ENCODE peak calls at places on chromosomes 12 and 14, in nine cellular contexts. One of them, this sample, is unnamed.

GRCh38 chr12:50257226-50258166 is 25.8 kb downstream of the LIMA1 start:
- DNase-seq in HFFc6: peak; percentile 51
- DNase-seq in left lung: no peak
- DNase-seq in MCF 10A: peak; percentile 56
- DNase-seq in stomach: no peak
- DNase-seq in PC-3: peak; percentile 65
- DNase-seq in endothelial cell: no peak
- DNase-seq in mesothelial cell of epicardium: no peak
- DNase-seq in uterus: no peak
- DNase-seq in this sample: no peak

GRCh38 chr12:56948881-56949280 is 8.5 kb downstream of the RDH16 start:
- DNase-seq in HFFc6: no peak
- DNase-seq in left lung: no peak
- DNase-seq in MCF 10A: no peak
- DNase-seq in stomach: no peak
- DNase-seq in PC-3: no peak
- DNase-seq in endothelial cell: no peak
- DNase-seq in mesothelial cell of epicardium: no peak
- DNase-seq in uterus: no peak
- DNase-seq in this sample: no peak

GRCh38 chr12:84619053-84619452 is 293.5 kb downstream of the SLC6A15 start:
- DNase-seq in HFFc6: no peak
- DNase-seq in left lung: no peak
- DNase-seq in MCF 10A: no peak
- DNase-seq in stomach: no peak
- DNase-seq in PC-3: peak; percentile 37
- DNase-seq in endothelial cell: no peak
- DNase-seq in mesothelial cell of epicardium: no peak
- DNase-seq in uterus: no peak
- DNase-seq in this sample: no peak

GRCh38 chr14:105275267-105275946 is 25.4 kb downstream of the BRF1 start:
- DNase-seq in HFFc6: peak; percentile 39
- DNase-seq in left lung: no peak
- DNase-seq in MCF 10A: no peak
- DNase-seq in stomach: no peak
- DNase-seq in PC-3: no peak
- DNase-seq in endothelial cell: no peak
- DNase-seq in mesothelial cell of epicardium: no peak
- DNase-seq in uterus: no peak
- DNase-seq in this sample: no peak

GRCh38 chr14:73248294-73248868 is 11.1 kb downstream of the PAPLN start:
- DNase-seq in HFFc6: peak; percentile 25
- DNase-seq in left lung: no peak
- DNase-seq in MCF 10A: no peak
- DNase-seq in stomach: no peak
- DNase-seq in PC-3: peak; percentile 49
- DNase-seq in endothelial cell: no peak
- DNase-seq in mesothelial cell of epicardium: no peak
- DNase-seq in uterus: no peak
- DNase-seq in this sample: no peak

GRCh38 chr12:27595231-27595642 is 71.2 kb downstream of the PPFIBP1 start:
- DNase-seq in HFFc6: peak; percentile 93
- DNase-seq in left lung: no peak
- DNase-seq in MCF 10A: no peak
- DNase-seq in stomach: no peak
- DNase-seq in PC-3: peak; percentile 30
- DNase-seq in endothelial cell: no peak
- DNase-seq in mesothelial cell of epicardium: no peak
- DNase-seq in uterus: peak; percentile 45
- DNase-seq in this sample: no peak

GRCh38 chr12:5960783-5961182 is 15.7 kb upstream of the ANO2 start:
- DNase-seq in HFFc6: no peak
- DNase-seq in left lung: no peak
- DNase-seq in MCF 10A: no peak
- DNase-seq in stomach: no peak
- DNase-seq in PC-3: no peak
- DNase-seq in endothelial cell: no peak
- DNase-seq in mesothelial cell of epicardium: no peak
- DNase-seq in uterus: no peak
- DNase-seq in this sample: no peak

GRCh38 chr14:86057018-86057667 is 527.2 kb downstream of the FLRT2 start:
- DNase-seq in HFFc6: peak; percentile 9
- DNase-seq in left lung: no peak
- DNase-seq in MCF 10A: peak; percentile 55
- DNase-seq in stomach: no peak
- DNase-seq in PC-3: peak; percentile 36
- DNase-seq in endothelial cell: peak; percentile 30
- DNase-seq in mesothelial cell of epicardium: no peak
- DNase-seq in uterus: no peak
- DNase-seq in this sample: no peak

DNA sequence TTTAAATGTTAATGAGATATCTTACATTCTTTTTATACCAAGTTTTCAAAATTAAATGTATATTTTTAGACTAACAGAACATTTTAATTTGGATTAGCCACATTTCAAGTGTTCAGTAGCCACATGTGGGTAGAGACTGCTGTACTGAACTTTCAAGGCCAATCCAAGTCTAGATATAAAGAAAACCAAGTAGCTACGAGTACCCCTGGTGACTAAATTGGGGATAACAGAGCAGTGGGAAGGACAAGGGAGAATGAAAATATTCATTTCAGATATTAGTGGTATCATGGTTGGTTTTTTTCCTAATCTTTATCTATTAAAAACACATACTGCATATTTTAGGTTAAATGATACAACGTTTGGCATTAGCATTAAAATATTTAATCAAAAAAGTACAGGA is 69.4 kb upstream of the RHOJ start:
- DNase-seq in HFFc6: no peak
- DNase-seq in left lung: no peak
- DNase-seq in MCF 10A: peak; percentile 40
- DNase-seq in stomach: no peak
- DNase-seq in PC-3: peak; percentile 48
- DNase-seq in endothelial cell: no peak
- DNase-seq in mesothelial cell of epicardium: no peak
- DNase-seq in uterus: no peak
- DNase-seq in this sample: no peak
- TF ChIP-seq CTCF in HFFc6: no peak
- TF ChIP-seq CTCF in left lung: no peak
- TF ChIP-seq CTCF in MCF 10A: peak; percentile 17
- TF ChIP-seq CTCF in stomach: no peak
- TF ChIP-seq CTCF in PC-3: peak; percentile 58
- TF ChIP-seq CTCF in endothelial cell: peak; percentile 46
- TF ChIP-seq CTCF in mesothelial cell of epicardium: peak; percentile 44
- TF ChIP-seq CTCF in uterus: no peak
- TF ChIP-seq CTCF in this sample: no peak

GRCh38 chr12:1644523-1645438 is 15.8 kb downstream of the WNT5B start:
- DNase-seq in HFFc6: peak; percentile 84
- DNase-seq in left lung: peak; percentile 84
- DNase-seq in MCF 10A: peak; percentile 32
- DNase-seq in stomach: peak; percentile 80
- DNase-seq in PC-3: no peak
- DNase-seq in endothelial cell: no peak
- DNase-seq in mesothelial cell of epicardium: no peak
- DNase-seq in uterus: peak; percentile 82
- DNase-seq in this sample: no peak
- TF ChIP-seq CTCF in HFFc6: no peak
- TF ChIP-seq CTCF in left lung: no peak
- TF ChIP-seq CTCF in MCF 10A: no peak
- TF ChIP-seq CTCF in stomach: no peak
- TF ChIP-seq CTCF in PC-3: no peak
- TF ChIP-seq CTCF in endothelial cell: no peak
- TF ChIP-seq CTCF in mesothelial cell of epicardium: no peak
- TF ChIP-seq CTCF in uterus: no peak
- TF ChIP-seq CTCF in this sample: no peak

GRCh38 chr12:6961695-6962284 is 8.7 kb downstream of the PHB2 start:
- DNase-seq in HFFc6: peak; percentile 45
- DNase-seq in left lung: peak; percentile 87
- DNase-seq in MCF 10A: peak; percentile 83
- DNase-seq in stomach: peak; percentile 75
- DNase-seq in PC-3: peak; percentile 61
- DNase-seq in endothelial cell: peak; percentile 57
- DNase-seq in mesothelial cell of epicardium: no peak
- DNase-seq in uterus: peak; percentile 68
- DNase-seq in this sample: peak; percentile 72
- TF ChIP-seq CTCF in HFFc6: peak; percentile 71
- TF ChIP-seq CTCF in left lung: no peak
- TF ChIP-seq CTCF in MCF 10A: peak; percentile 53
- TF ChIP-seq CTCF in stomach: no peak
- TF ChIP-seq CTCF in PC-3: peak; percentile 63
- TF ChIP-seq CTCF in endothelial cell: no peak
- TF ChIP-seq CTCF in mesothelial cell of epicardium: peak; percentile 44
- TF ChIP-seq CTCF in uterus: peak; percentile 31
- TF ChIP-seq CTCF in this sample: peak; percentile 12

DNA sequence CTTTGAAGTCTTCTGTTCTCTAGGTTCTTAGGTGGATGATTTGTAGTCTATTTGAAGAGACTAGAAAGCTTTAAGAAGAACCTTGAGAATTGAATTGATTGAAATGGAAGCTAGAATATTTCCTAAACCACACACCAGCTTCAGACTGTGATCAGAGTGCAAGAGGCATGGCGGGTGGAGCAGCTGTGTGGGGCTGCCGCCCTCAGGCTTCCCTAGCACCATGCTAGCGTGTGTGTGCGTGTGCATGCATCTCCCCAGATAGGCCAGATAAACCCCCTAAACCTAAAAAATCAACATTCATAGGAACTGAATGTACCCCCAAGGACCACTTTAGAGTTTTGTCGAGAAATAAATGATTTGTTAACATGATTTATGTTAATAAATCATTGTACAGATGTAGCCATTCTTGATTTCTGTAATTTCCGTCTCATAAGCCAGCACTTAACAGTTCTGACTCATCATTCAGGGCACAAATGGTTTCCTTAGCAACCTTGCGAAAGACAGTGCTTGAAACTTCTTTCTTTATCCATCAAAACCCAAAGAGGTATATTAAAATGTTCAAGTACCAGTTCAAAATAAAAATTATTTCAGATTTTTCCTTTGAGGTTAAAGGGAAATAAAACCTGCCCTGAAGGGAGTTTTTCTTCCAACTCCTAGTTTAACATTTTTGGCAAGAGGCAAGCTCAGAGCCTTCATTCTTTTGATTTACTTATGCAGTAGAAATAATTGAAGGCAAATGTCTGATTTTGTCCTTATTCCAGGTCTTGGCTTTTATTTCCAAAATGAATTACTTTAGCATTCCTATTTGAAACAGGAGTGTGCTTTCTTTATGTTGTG is 206.2 kb upstream of the RGS6 start:
- DNase-seq in HFFc6: peak; percentile 72
- DNase-seq in left lung: no peak
- DNase-seq in MCF 10A: peak; percentile 79
- DNase-seq in stomach: no peak
- DNase-seq in PC-3: peak; percentile 34
- DNase-seq in endothelial cell: no peak
- DNase-seq in mesothelial cell of epicardium: no peak
- DNase-seq in uterus: no peak
- DNase-seq in this sample: no peak
- TF ChIP-seq CTCF in HFFc6: no peak
- TF ChIP-seq CTCF in left lung: no peak
- TF ChIP-seq CTCF in MCF 10A: no peak
- TF ChIP-seq CTCF in stomach: no peak
- TF ChIP-seq CTCF in PC-3: no peak
- TF ChIP-seq CTCF in endothelial cell: no peak
- TF ChIP-seq CTCF in mesothelial cell of epicardium: no peak
- TF ChIP-seq CTCF in uterus: no peak
- TF ChIP-seq CTCF in this sample: no peak

GRCh38 chr14:52845079-52845478 is 53.7 kb upstream of the GNPNAT1 start:
- DNase-seq in HFFc6: no peak
- DNase-seq in left lung: no peak
- DNase-seq in MCF 10A: no peak
- DNase-seq in stomach: no peak
- DNase-seq in PC-3: no peak
- DNase-seq in endothelial cell: no peak
- DNase-seq in mesothelial cell of epicardium: no peak
- DNase-seq in uterus: no peak
- DNase-seq in this sample: no peak

GRCh38 chr14:52837451-52837850 is 46.0 kb upstream of the GNPNAT1 start:
- DNase-seq in HFFc6: no peak
- DNase-seq in left lung: no peak
- DNase-seq in MCF 10A: no peak
- DNase-seq in stomach: no peak
- DNase-seq in PC-3: no peak
- DNase-seq in endothelial cell: no peak
- DNase-seq in mesothelial cell of epicardium: no peak
- DNase-seq in uterus: no peak
- DNase-seq in this sample: no peak

GRCh38 chr14:52835122-52835903 is 43.9 kb upstream of the GNPNAT1 start:
- DNase-seq in HFFc6: peak; percentile 72
- DNase-seq in left lung: no peak
- DNase-seq in MCF 10A: peak; percentile 78
- DNase-seq in stomach: no peak
- DNase-seq in PC-3: peak; percentile 67
- DNase-seq in endothelial cell: no peak
- DNase-seq in mesothelial cell of epicardium: no peak
- DNase-seq in uterus: no peak
- DNase-seq in this sample: no peak

GRCh38 chr14:52844262-52845060 is 53.1 kb upstream of the GNPNAT1 start:
- DNase-seq in HFFc6: no peak
- DNase-seq in left lung: no peak
- DNase-seq in MCF 10A: no peak
- DNase-seq in stomach: no peak
- DNase-seq in PC-3: no peak
- DNase-seq in endothelial cell: no peak
- DNase-seq in mesothelial cell of epicardium: no peak
- DNase-seq in uterus: peak; percentile 25
- DNase-seq in this sample: no peak

DNA sequence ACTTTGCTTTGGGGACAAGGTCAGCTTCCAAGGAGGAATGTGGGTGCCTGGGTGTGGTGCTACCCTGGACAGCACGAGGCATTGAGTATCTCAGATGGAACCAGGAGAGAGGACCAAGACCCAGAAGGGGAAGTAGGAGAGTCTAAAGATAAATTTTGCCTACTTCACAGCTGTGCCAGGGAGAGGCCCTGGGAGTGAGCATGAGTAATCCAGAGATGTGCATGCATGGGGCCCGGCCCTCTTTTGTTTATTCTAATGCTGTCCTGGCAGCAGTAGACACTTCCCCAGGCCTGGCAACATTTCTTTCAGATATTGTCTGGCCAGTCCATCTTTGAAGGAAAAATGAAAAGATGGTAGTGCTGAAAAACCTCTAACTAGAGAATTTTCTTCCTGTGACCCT is 49.5 kb upstream of the GNPNAT1 start:
- DNase-seq in HFFc6: peak; percentile 70
- DNase-seq in left lung: no peak
- DNase-seq in MCF 10A: peak; percentile 58
- DNase-seq in stomach: no peak
- DNase-seq in PC-3: peak; percentile 72
- DNase-seq in endothelial cell: no peak
- DNase-seq in mesothelial cell of epicardium: no peak
- DNase-seq in uterus: no peak
- DNase-seq in this sample: no peak
- TF ChIP-seq CTCF in HFFc6: no peak
- TF ChIP-seq CTCF in left lung: no peak
- TF ChIP-seq CTCF in MCF 10A: no peak
- TF ChIP-seq CTCF in stomach: no peak
- TF ChIP-seq CTCF in PC-3: no peak
- TF ChIP-seq CTCF in endothelial cell: no peak
- TF ChIP-seq CTCF in mesothelial cell of epicardium: no peak
- TF ChIP-seq CTCF in uterus: no peak
- TF ChIP-seq CTCF in this sample: no peak

GRCh38 chr12:88925370-88925915 is 345.2 kb upstream of the KITLG start:
- DNase-seq in HFFc6: no peak
- DNase-seq in left lung: no peak
- DNase-seq in MCF 10A: no peak
- DNase-seq in stomach: no peak
- DNase-seq in PC-3: peak; percentile 29
- DNase-seq in endothelial cell: no peak
- DNase-seq in mesothelial cell of epicardium: no peak
- DNase-seq in uterus: no peak
- DNase-seq in this sample: no peak
- TF ChIP-seq CTCF in HFFc6: no peak
- TF ChIP-seq CTCF in left lung: no peak
- TF ChIP-seq CTCF in MCF 10A: no peak
- TF ChIP-seq CTCF in stomach: no peak
- TF ChIP-seq CTCF in PC-3: no peak
- TF ChIP-seq CTCF in endothelial cell: no peak
- TF ChIP-seq CTCF in mesothelial cell of epicardium: no peak
- TF ChIP-seq CTCF in uterus: no peak
- TF ChIP-seq CTCF in this sample: no peak

This sample was measured in GM13976.